ENCODE peak calls at places on chromosome 4, in nine cellular contexts. V is stromal cell of bone marrow; X is AG08396; U is CD4-positive, CD25-positive, alpha-beta regulatory T cell; B is MCF 10A; G is activated CD4-positive, alpha-beta T cell treated with anti-CD3 and anti-CD28 coated beads, Interleukin-2, amount 50 U/mL, for 48 hours; W is NCI-H1417; C is hippocampal formation; I is stimulated activated CD4-positive, alpha-beta T cell treated with anti-CD3 and anti-CD28 coated beads, Interleukin-4, amount 100 ng/mL, for 4 hours. P is an unnamed sample.

GRCh38 chr4:109251396-109251795 is 51.1 kb downstream of the COL25A1 start:
- DNase-seq in V (no peak), X (no peak), U (no peak), B (no peak), G (no peak), W (no peak), C (no peak), I (no peak), P (no peak)

GRCh38 chr4:148850257-148850995 is 408.2 kb upstream of the NR3C2 start:
- DNase-seq in V (no peak), X (no peak), U (no peak), B (no peak), G (no peak), W (no peak), C (no peak), I (no peak), P (no peak)

GRCh38 chr4:185359767-185360446 is 35.8 kb downstream of the LRP2BP start:
- DNase-seq in V (no peak), X (no peak), U (no peak), B (peak; percentile 14), G (no peak), W (no peak), C (no peak), I (no peak), P (no peak)

GRCh38 chr4:2835978-2836377 is 7.7 kb upstream of the ADD1 start:
- DNase-seq in V (no peak), X (no peak), U (no peak), B (no peak), G (no peak), W (no peak), C (no peak), I (no peak), P (peak; percentile 18)

GRCh38 chr4:123997116-123997515 is 600.5 kb downstream of the SPRY1 start:
- DNase-seq in V (no peak), X (no peak), U (no peak), B (peak; percentile 12), G (no peak), W (peak; percentile 33), C (no peak), I (no peak), P (no peak)

GRCh38 chr4:80989921-80990544 is 40.5 kb upstream of the BMP3 start:
- DNase-seq in V (peak; percentile 45), X (peak; percentile 40), U (peak; percentile 47), B (peak; percentile 70), G (peak; percentile 1), W (peak; percentile 35), C (peak; percentile 51), I (no peak), P (no peak)

GRCh38 chr4:1047106-1047975 is 35.9 kb downstream of the FGFRL1 start:
- DNase-seq in V (no peak), X (peak; percentile 66), U (no peak), B (no peak), G (no peak), W (no peak), C (no peak), I (no peak), P (no peak)

GRCh38 chr4:183213996-183214395 is 106.1 kb downstream of the CLDN22 start:
- DNase-seq in V (no peak), X (no peak), U (no peak), B (no peak), G (no peak), W (no peak), C (no peak), I (no peak), P (no peak)

GRCh38 chr4:117093581-117093980 is 8.2 kb upstream of the TRAM1L1 start:
- DNase-seq in V (peak; percentile 37), X (no peak), U (no peak), B (peak; percentile 21), G (no peak), W (no peak), C (no peak), I (no peak), P (no peak)

GRCh38 chr4:14853186-14853946 is 148.9 kb upstream of the CPEB2 start:
- DNase-seq in V (peak; percentile 97), X (peak; percentile 69), U (no peak), B (peak; percentile 64), G (no peak), W (no peak), C (no peak), I (no peak), P (no peak)

GRCh38 chr4:167779864-167780263 is 312.5 kb upstream of the ANXA10 start:
- DNase-seq in V (no peak), X (no peak), U (no peak), B (no peak), G (no peak), W (no peak), C (no peak), I (no peak), P (no peak)

GRCh38 chr4:38189445-38189844 is 229.2 kb downstream of the PTTG2 start:
- DNase-seq in V (peak; percentile 92), X (peak; percentile 67), U (no peak), B (peak; percentile 94), G (peak; percentile 21), W (no peak), C (no peak), I (no peak), P (no peak)

GRCh38 chr4:95091272-95091671 is 333.5 kb downstream of the BMPR1B start:
- DNase-seq in V (peak; percentile 5), X (no peak), U (no peak), B (peak; percentile 63), G (no peak), W (no peak), C (no peak), I (no peak), P (no peak)

GRCh38 chr4:105474110-105474518 is 252 bp upstream of the PPA2 start:
- DNase-seq in V (peak; percentile 70), X (peak; percentile 95), U (no peak), B (peak; percentile 87), G (peak; percentile 82), W (no peak), C (peak; percentile 83), I (peak; percentile 84), P (peak; percentile 93)

GRCh38 chr4:105674011-105674410 is 34.5 kb downstream of the INTS12 start:
- DNase-seq in V (no peak), X (no peak), U (no peak), B (no peak), G (no peak), W (no peak), C (no peak), I (no peak), P (no peak)

GRCh38 chr4:81493895-81494490 is 22.3 kb upstream of the RASGEF1B start:
- DNase-seq in V (no peak), X (no peak), U (peak; percentile 28), B (no peak), G (no peak), W (no peak), C (no peak), I (no peak), P (no peak)

GRCh38 chr4:16196482-16197393 is 29.5 kb downstream of the TAPT1 start:
- DNase-seq in V (peak; percentile 65), X (peak; percentile 45), U (no peak), B (peak; percentile 62), G (no peak), W (peak; percentile 27), C (peak; percentile 62), I (no peak), P (no peak)

GRCh38 chr4:67126115-67126514 is 419.2 kb downstream of the CENPC start:
- DNase-seq in V (no peak), X (no peak), U (no peak), B (no peak), G (no peak), W (no peak), C (no peak), I (no peak), P (no peak)

GRCh38 chr4:102625232-102625930 is 124.2 kb downstream of the NFKB1 start:
- DNase-seq in V (peak; percentile 27), X (peak; percentile 37), U (peak; percentile 72), B (peak; percentile 44), G (peak; percentile 63), W (no peak), C (no peak), I (peak; percentile 42), P (peak; percentile 45)

GRCh38 chr4:77600521-77601451 is 4.8 kb upstream of the CXCL13 start:
- DNase-seq in V (no peak), X (peak; percentile 42), U (peak; percentile 21), B (peak; percentile 56), G (no peak), W (peak; percentile 14), C (no peak), I (no peak), P (no peak)

GRCh38 chr4:80125252-80126177 is 52.5 kb upstream of the ANTXR2 start:
- DNase-seq in V (peak; percentile 32), X (peak; percentile 21), U (peak; percentile 70), B (peak; percentile 61), G (no peak), W (no peak), C (no peak), I (no peak), P (no peak)

GRCh38 chr4:172726001-172726423 is 442.6 kb upstream of the GALNT7 start:
- DNase-seq in V (no peak), X (no peak), U (no peak), B (no peak), G (no peak), W (no peak), C (no peak), I (no peak), P (no peak)

GRCh38 chr4:68597489-68597888 is 21.4 kb upstream of the UGT2B17 start:
- DNase-seq in V (no peak), X (no peak), U (no peak), B (no peak), G (no peak), W (no peak), C (no peak), I (no peak), P (no peak)

GRCh38 chr4:26753642-26754041 is 107.0 kb upstream of the STIM2 start:
- DNase-seq in V (peak; percentile 27), X (peak; percentile 65), U (no peak), B (no peak), G (no peak), W (no peak), C (no peak), I (no peak), P (no peak)

GRCh38 chr4:98481167-98481566 is 177.2 kb downstream of the TSPAN5 start:
- DNase-seq in V (no peak), X (peak; percentile 57), U (no peak), B (no peak), G (no peak), W (no peak), C (peak; percentile 63), I (no peak), P (no peak)

GRCh38 chr4:6926681-6927478 is 17.3 kb downstream of the TBC1D14 start:
- DNase-seq in V (no peak), X (peak; percentile 59), U (peak; percentile 58), B (no peak), G (peak; percentile 57), W (no peak), C (no peak), I (peak; percentile 50), P (peak; percentile 83)

GRCh38 chr4:56704074-56704473 is 23.0 kb upstream of the HOPX start:
- DNase-seq in V (no peak), X (no peak), U (no peak), B (no peak), G (no peak), W (no peak), C (no peak), I (no peak), P (no peak)

GRCh38 chr4:69860007-69860406 is at the start of gene SULT1E1:
- DNase-seq in V (no peak), X (no peak), U (no peak), B (peak; percentile 89), G (no peak), W (no peak), C (no peak), I (no peak), P (no peak)

GRCh38 chr4:99679204-99679603 is 21.6 kb upstream of the C4orf54 start:
- DNase-seq in V (no peak), X (no peak), U (no peak), B (peak; percentile 39), G (no peak), W (no peak), C (no peak), I (no peak), P (no peak)

GRCh38 chr4:101693842-101694398 is 96.6 kb upstream of the BANK1 start:
- DNase-seq in V (no peak), X (no peak), U (no peak), B (peak; percentile 33), G (no peak), W (peak; percentile 64), C (no peak), I (no peak), P (no peak)

GRCh38 chr4:82450966-82451755 is 20.8 kb downstream of the ENOPH1 start:
- DNase-seq in V (no peak), X (no peak), U (no peak), B (no peak), G (no peak), W (no peak), C (no peak), I (no peak), P (no peak)